ENCODE peak calls at places on chromosome 4, in nine cellular contexts. One of them, this sample, is unnamed. For H3K9me3, the result is how much of the 10 kb centered on the place peaks cover.

GRCh38 chr4:77599378-77599777 is 6.2 kb upstream of the CXCL13 start:
- DNase-seq in SK-N-MC: no peak
- DNase-seq in trophoblast cell: peak
- DNase-seq in A549: peak
- DNase-seq in HepG2: peak
- DNase-seq in AG04450: no peak
- DNase-seq in WERI-Rb-1: peak
- DNase-seq in aorta: no peak
- DNase-seq in hepatocyte: peak
- DNase-seq in this sample: peak

GRCh38 chr4:101356928-101357327 is 9.6 kb upstream of the PPP3CA start:
- DNase-seq in aorta: no peak
- DNase-seq in hepatocyte: peak
- DNase-seq in SK-N-MC: no peak
- DNase-seq in WERI-Rb-1: no peak
- DNase-seq in AG04450: peak
- DNase-seq in HepG2: peak
- DNase-seq in A549: peak
- DNase-seq in trophoblast cell: peak
- DNase-seq in this sample: no peak

GRCh38 chr4:118834960-118835895 is 698 bp downstream of the SEC24D start:
- DNase-seq in A549: peak
- DNase-seq in WERI-Rb-1: peak
- DNase-seq in hepatocyte: peak
- DNase-seq in aorta: peak
- DNase-seq in HepG2: peak
- DNase-seq in AG04450: peak
- DNase-seq in trophoblast cell: peak
- DNase-seq in SK-N-MC: no peak
- DNase-seq in this sample: peak

GRCh38 chr4:147942729-147943128 is 210.8 kb downstream of the ARHGAP10 start:
- DNase-seq in HepG2: no peak
- DNase-seq in aorta: no peak
- DNase-seq in AG04450: no peak
- DNase-seq in trophoblast cell: no peak
- DNase-seq in hepatocyte: no peak
- DNase-seq in WERI-Rb-1: peak
- DNase-seq in SK-N-MC: no peak
- DNase-seq in A549: no peak
- DNase-seq in this sample: no peak

GRCh38 chr4:104693601-104694201 is 199.0 kb upstream of the CXXC4 start:
- DNase-seq in AG04450: no peak
- DNase-seq in trophoblast cell: peak
- DNase-seq in WERI-Rb-1: no peak
- DNase-seq in HepG2: peak
- DNase-seq in hepatocyte: no peak
- DNase-seq in SK-N-MC: no peak
- DNase-seq in aorta: no peak
- DNase-seq in A549: peak
- DNase-seq in this sample: no peak

GRCh38 chr4:165288639-165289428 is 38.6 kb upstream of the MSMO1 start:
- DNase-seq in HepG2: peak
- DNase-seq in AG04450: peak
- DNase-seq in trophoblast cell: peak
- DNase-seq in aorta: no peak
- DNase-seq in SK-N-MC: peak
- DNase-seq in WERI-Rb-1: no peak
- DNase-seq in A549: no peak
- DNase-seq in hepatocyte: no peak
- DNase-seq in this sample: no peak

GRCh38 chr4:138115053-138115452 is 127.1 kb downstream of the SLC7A11 start:
- DNase-seq in WERI-Rb-1: no peak
- DNase-seq in trophoblast cell: no peak
- DNase-seq in SK-N-MC: no peak
- DNase-seq in A549: no peak
- DNase-seq in hepatocyte: no peak
- DNase-seq in AG04450: no peak
- DNase-seq in aorta: no peak
- DNase-seq in HepG2: no peak
- DNase-seq in this sample: no peak

GRCh38 chr4:177008836-177009501 is 216.2 kb upstream of the VEGFC start:
- DNase-seq in SK-N-MC: no peak
- DNase-seq in A549: no peak
- DNase-seq in trophoblast cell: no peak
- DNase-seq in aorta: no peak
- DNase-seq in HepG2: no peak
- DNase-seq in hepatocyte: no peak
- DNase-seq in AG04450: no peak
- DNase-seq in WERI-Rb-1: no peak
- DNase-seq in this sample: no peak

GRCh38 chr4:167774646-167775045 is 317.7 kb upstream of the ANXA10 start:
- DNase-seq in hepatocyte: no peak
- DNase-seq in aorta: no peak
- DNase-seq in A549: no peak
- DNase-seq in AG04450: no peak
- DNase-seq in HepG2: no peak
- DNase-seq in trophoblast cell: no peak
- DNase-seq in WERI-Rb-1: no peak
- DNase-seq in SK-N-MC: no peak
- DNase-seq in this sample: no peak

DNA sequence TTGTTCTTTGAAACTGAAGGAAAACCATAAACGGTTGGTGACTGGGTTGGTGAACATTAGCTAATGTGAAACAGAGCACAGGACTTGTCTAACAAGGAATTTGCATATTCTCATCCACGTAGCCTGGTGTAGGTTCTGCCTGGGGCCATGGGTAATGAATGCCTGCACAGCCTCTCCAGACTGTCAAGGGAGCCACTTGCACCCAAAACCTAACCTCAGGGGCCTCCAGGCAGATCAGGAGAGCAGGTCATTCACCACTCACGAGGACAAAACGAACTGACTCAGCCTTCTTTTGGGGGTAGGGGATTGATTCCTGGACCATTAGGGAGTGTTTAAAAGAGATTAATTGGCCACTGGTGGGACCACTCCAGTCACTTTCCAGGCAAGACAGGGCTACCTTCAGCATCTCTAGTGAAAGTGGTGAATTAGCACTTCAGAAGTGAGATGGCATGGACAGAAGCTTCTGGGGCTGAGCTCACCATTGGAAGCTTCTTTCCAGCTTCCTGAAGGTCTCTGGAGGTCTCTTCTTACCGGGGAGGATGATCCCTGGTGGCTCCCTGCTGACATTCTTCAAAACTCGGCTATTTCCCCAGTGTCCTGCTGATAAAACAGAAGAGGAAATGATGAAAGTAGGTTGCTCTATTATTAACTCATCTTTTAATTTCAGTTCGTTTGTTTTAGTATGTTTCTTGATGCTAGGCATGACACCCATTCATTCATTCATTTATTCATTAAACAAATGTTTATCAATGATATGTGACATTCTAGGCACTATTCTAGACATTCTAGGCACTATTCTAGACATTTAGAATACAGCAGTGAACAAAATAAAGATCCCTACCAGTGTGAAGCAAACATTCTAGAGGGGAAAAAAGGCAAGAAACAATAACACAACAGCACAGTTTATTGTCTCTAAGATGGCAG is 104.5 kb upstream of the LNX1 start:
- DNase-seq in aorta: no peak
- DNase-seq in trophoblast cell: peak
- DNase-seq in HepG2: no peak
- DNase-seq in AG04450: no peak
- DNase-seq in SK-N-MC: no peak
- DNase-seq in A549: no peak
- DNase-seq in WERI-Rb-1: no peak
- DNase-seq in hepatocyte: no peak
- DNase-seq in this sample: no peak
- H3K9me3 ChIP-seq in aorta: under half
- H3K9me3 ChIP-seq in trophoblast cell: under half
- H3K9me3 ChIP-seq in HepG2: under half
- H3K9me3 ChIP-seq in AG04450: under half
- H3K9me3 ChIP-seq in SK-N-MC: under half
- H3K9me3 ChIP-seq in A549: under half
- H3K9me3 ChIP-seq in WERI-Rb-1: under half
- H3K9me3 ChIP-seq in hepatocyte: under half
- H3K9me3 ChIP-seq in this sample: under half

DNA sequence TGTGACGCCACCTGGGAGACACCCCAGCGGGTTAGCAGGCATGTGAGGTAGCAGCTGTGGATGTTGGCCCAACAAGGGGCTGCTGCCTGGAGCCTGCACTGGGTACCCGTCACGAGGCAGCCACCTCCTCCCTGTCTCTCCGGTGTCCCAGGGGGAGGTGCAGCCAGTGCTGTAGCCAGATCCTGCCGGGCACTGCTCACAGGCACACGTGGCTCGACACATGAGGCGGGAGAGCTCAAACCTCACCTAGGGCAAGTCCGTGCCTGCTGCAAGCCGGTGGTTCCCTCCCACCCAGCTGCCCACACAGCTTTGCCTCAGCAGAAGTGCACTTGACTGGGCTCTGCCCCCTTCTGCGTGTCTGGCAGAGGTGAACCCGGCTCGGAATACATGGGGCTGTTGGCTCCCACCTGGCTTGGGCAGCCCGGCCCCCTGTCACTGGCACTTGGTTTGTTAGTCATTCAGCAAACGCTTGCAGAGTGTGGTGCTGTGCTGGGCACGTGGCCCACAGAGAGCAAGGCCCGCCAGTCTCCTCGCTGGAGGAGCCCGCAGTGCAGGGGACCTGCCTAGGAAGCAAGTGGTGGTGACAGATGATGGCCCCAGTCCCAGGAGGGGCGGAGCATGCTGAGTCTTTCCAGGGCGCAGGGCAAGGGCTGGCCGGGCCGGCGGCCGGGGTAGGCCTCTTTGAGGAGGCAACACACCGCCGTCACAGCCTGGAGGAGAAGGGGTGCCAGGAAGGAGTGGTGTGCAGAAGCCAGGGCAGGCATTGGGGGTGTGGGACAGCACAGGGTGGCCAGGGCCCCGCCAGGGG is 10.1 kb upstream of the SH3TC1 start:
- DNase-seq in hepatocyte: no peak
- DNase-seq in AG04450: no peak
- DNase-seq in SK-N-MC: no peak
- DNase-seq in WERI-Rb-1: peak
- DNase-seq in trophoblast cell: no peak
- DNase-seq in HepG2: no peak
- DNase-seq in A549: no peak
- DNase-seq in aorta: peak
- DNase-seq in this sample: no peak
- H3K27ac ChIP-seq in hepatocyte: no peak
- H3K27ac ChIP-seq in AG04450: no peak
- H3K27ac ChIP-seq in SK-N-MC: no peak
- H3K27ac ChIP-seq in WERI-Rb-1: peak
- H3K27ac ChIP-seq in trophoblast cell: no peak
- H3K27ac ChIP-seq in HepG2: no peak
- H3K27ac ChIP-seq in A549: no peak
- H3K27ac ChIP-seq in aorta: peak
- H3K27ac ChIP-seq in this sample: no peak

DNA sequence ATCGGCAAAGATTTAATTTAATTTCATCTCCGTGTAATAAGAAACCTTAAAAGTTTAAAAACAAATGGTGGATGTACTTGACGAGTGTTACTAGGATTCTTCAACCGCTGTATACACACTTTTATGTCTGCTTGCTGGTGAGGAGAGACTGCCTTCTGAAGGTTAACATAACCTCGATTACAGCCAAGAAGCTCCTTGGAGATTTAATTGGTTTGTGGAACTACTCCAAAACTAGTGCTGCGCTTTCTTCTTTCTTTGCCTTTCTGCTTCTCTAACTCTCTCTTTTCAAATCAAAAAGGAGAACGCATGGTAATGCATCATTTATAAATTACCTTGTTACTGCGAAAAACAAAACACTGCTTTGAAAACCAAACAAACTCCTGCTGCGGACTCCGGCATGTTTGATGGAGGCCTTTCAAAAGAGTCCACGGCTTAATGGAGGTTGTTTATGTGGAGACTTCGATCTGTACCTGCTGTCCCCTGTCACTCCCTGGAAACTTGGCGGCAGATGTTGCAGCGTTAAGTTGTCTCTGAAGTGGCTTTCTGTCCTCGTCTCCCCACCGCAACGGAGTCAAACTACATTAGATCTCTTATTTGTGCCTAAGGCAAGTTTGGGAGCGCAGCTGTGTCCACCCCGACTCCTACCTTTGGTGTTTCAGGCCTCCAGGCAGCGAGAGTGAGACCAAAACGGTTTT is 108.9 kb downstream of the ANTXR2 start:
- DNase-seq in AG04450: no peak
- DNase-seq in A549: no peak
- DNase-seq in hepatocyte: no peak
- DNase-seq in SK-N-MC: no peak
- DNase-seq in trophoblast cell: no peak
- DNase-seq in aorta: no peak
- DNase-seq in HepG2: no peak
- DNase-seq in WERI-Rb-1: peak
- DNase-seq in this sample: no peak
- H3K4me3 ChIP-seq in AG04450: no peak
- H3K4me3 ChIP-seq in A549: no peak
- H3K4me3 ChIP-seq in hepatocyte: no peak
- H3K4me3 ChIP-seq in SK-N-MC: no peak
- H3K4me3 ChIP-seq in trophoblast cell: peak
- H3K4me3 ChIP-seq in aorta: no peak
- H3K4me3 ChIP-seq in HepG2: no peak
- H3K4me3 ChIP-seq in WERI-Rb-1: no peak
- H3K4me3 ChIP-seq in this sample: peak

GRCh38 chr4:133147922-133148689 is 988 bp upstream of the PCDH10 start:
- DNase-seq in HepG2: no peak
- DNase-seq in A549: peak
- DNase-seq in AG04450: no peak
- DNase-seq in WERI-Rb-1: peak
- DNase-seq in SK-N-MC: no peak
- DNase-seq in trophoblast cell: peak
- DNase-seq in aorta: peak
- DNase-seq in hepatocyte: peak
- DNase-seq in this sample: no peak

GRCh38 chr4:133146574-133147198 is 2.4 kb upstream of the PCDH10 start:
- DNase-seq in AG04450: no peak
- DNase-seq in trophoblast cell: peak
- DNase-seq in aorta: no peak
- DNase-seq in A549: peak
- DNase-seq in WERI-Rb-1: peak
- DNase-seq in HepG2: peak
- DNase-seq in hepatocyte: peak
- DNase-seq in SK-N-MC: no peak
- DNase-seq in this sample: no peak

GRCh38 chr4:133146192-133146573 is 2.9 kb upstream of the PCDH10 start:
- DNase-seq in SK-N-MC: no peak
- DNase-seq in HepG2: no peak
- DNase-seq in AG04450: no peak
- DNase-seq in WERI-Rb-1: no peak
- DNase-seq in A549: no peak
- DNase-seq in trophoblast cell: no peak
- DNase-seq in aorta: no peak
- DNase-seq in hepatocyte: no peak
- DNase-seq in this sample: no peak

GRCh38 chr4:133148690-133149363 is at the start of gene PCDH10:
- DNase-seq in SK-N-MC: peak
- DNase-seq in HepG2: peak
- DNase-seq in trophoblast cell: peak
- DNase-seq in A549: peak
- DNase-seq in AG04450: peak
- DNase-seq in aorta: peak
- DNase-seq in WERI-Rb-1: peak
- DNase-seq in hepatocyte: peak
- DNase-seq in this sample: peak

GRCh38 chr4:133147365-133147821 is 1.7 kb upstream of the PCDH10 start:
- DNase-seq in A549: peak
- DNase-seq in aorta: peak
- DNase-seq in WERI-Rb-1: no peak
- DNase-seq in AG04450: no peak
- DNase-seq in hepatocyte: peak
- DNase-seq in trophoblast cell: no peak
- DNase-seq in SK-N-MC: no peak
- DNase-seq in HepG2: no peak
- DNase-seq in this sample: no peak
- H3K9me3 ChIP-seq in A549: under half
- H3K9me3 ChIP-seq in aorta: under half
- H3K9me3 ChIP-seq in WERI-Rb-1: under half
- H3K9me3 ChIP-seq in AG04450: under half
- H3K9me3 ChIP-seq in hepatocyte: under half
- H3K9me3 ChIP-seq in trophoblast cell: under half
- H3K9me3 ChIP-seq in SK-N-MC: under half
- H3K9me3 ChIP-seq in HepG2: under half
- H3K9me3 ChIP-seq in this sample: under half

This sample was measured in iPS DF 6.9.